ENCODE peak calls at places on chromosomes 12 and 14, in six cellular contexts. Y is mammary epithelial cell; Z is tibial artery; A is GM23248; H is CD8-positive, alpha-beta T cell; T is neuronal stem cell. J is an unnamed sample.

GRCh38 chr12:22262309-22262708 is 72.2 kb downstream of the ST8SIA1 start:
- DNase-seq in Y (no peak), Z (no peak), A (no peak), H (no peak), T (no peak), J (no peak)

GRCh38 chr12:55619352-55620138 is 17.1 kb upstream of the OR10P1 start:
- DNase-seq in Y (peak; percentile 83), Z (no peak), A (peak; percentile 91), H (no peak), T (peak; percentile 92), J (peak; percentile 83)

GRCh38 chr14:104130974-104131651 is 7.3 kb upstream of the KIF26A start:
- DNase-seq in Y (no peak), Z (no peak), A (peak; percentile 63), H (no peak), T (no peak), J (peak; percentile 72)

GRCh38 chr14:72616294-72616693 is 277.6 kb downstream of the DPF3 start:
- DNase-seq in Y (no peak), Z (peak; percentile 39), A (no peak), H (no peak), T (no peak), J (no peak)

GRCh38 chr12:114982760-114983159 is 298.8 kb upstream of the TBX3 start:
- DNase-seq in Y (peak; percentile 17), Z (no peak), A (peak; percentile 8), H (no peak), T (no peak), J (peak; percentile 14)

GRCh38 chr12:28550757-28551381 is 360.6 kb downstream of the CCDC91 start:
- DNase-seq in Y (peak; percentile 67), Z (no peak), A (peak; percentile 85), H (no peak), T (no peak), J (peak; percentile 10)

GRCh38 chr12:77965790-77966189 is 135.1 kb downstream of the NAV3 start:
- DNase-seq in Y (no peak), Z (no peak), A (no peak), H (no peak), T (no peak), J (no peak)

GRCh38 chr14:101859538-101859902 is 98.0 kb downstream of the PPP2R5C start:
- DNase-seq in Y (no peak), Z (no peak), A (no peak), H (no peak), T (no peak), J (no peak)

GRCh38 chr12:120662879-120663278 is 22.5 kb downstream of the CABP1 start:
- DNase-seq in Y (no peak), Z (no peak), A (no peak), H (no peak), T (no peak), J (no peak)

GRCh38 chr12:110582286-110583136 is 607 bp downstream of the PPTC7 start:
- DNase-seq in Y (peak; percentile 81), Z (peak; percentile 67), A (peak; percentile 74), H (peak; percentile 78), T (peak; percentile 45), J (peak; percentile 57)

GRCh38 chr12:6553051-6553868 is 2.6 kb downstream of the IFFO1 start:
- DNase-seq in Y (no peak), Z (peak; percentile 65), A (peak; percentile 97), H (no peak), T (no peak), J (no peak)

GRCh38 chr14:28542040-28542439 is 224.5 kb upstream of the FOXG1 start:
- DNase-seq in Y (peak; percentile 43), Z (no peak), A (no peak), H (no peak), T (no peak), J (no peak)

GRCh38 chr12:56522486-56523193 is 1.0 kb downstream of the RBMS2 start:
- DNase-seq in Y (peak; percentile 24), Z (no peak), A (peak; percentile 59), H (no peak), T (peak; percentile 6), J (peak; percentile 68)

GRCh38 chr14:89720076-89720687 is 234.3 kb downstream of the EFCAB11 start:
- DNase-seq in Y (no peak), Z (no peak), A (no peak), H (peak; percentile 27), T (no peak), J (no peak)

GRCh38 chr14:32254952-32255679 is 52.0 kb upstream of the RNU6-8 start:
- DNase-seq in Y (peak; percentile 56), Z (peak; percentile 69), A (peak; percentile 87), H (peak; percentile 41), T (peak; percentile 62), J (peak; percentile 77)

GRCh38 chr12:45577844-45578399 is 151.6 kb upstream of the ARID2 start:
- DNase-seq in Y (no peak), Z (no peak), A (peak; percentile 3), H (no peak), T (no peak), J (no peak)

GRCh38 chr12:84165998-84166571 is 746.5 kb downstream of the SLC6A15 start:
- DNase-seq in Y (no peak), Z (no peak), A (no peak), H (no peak), T (no peak), J (no peak)

GRCh38 chr14:20306079-20306423 is 300 bp upstream of the TTC5 start:
- DNase-seq in Y (no peak), Z (no peak), A (no peak), H (no peak), T (no peak), J (no peak)

GRCh38 chr14:53646925-53647324 is 309.7 kb downstream of the BMP4 start:
- DNase-seq in Y (no peak), Z (no peak), A (no peak), H (no peak), T (peak; percentile 59), J (no peak)

GRCh38 chr14:92135269-92135668 is 13.5 kb downstream of the CPSF2 start:
- DNase-seq in Y (peak; percentile 4), Z (no peak), A (peak; percentile 70), H (no peak), T (no peak), J (peak; percentile 34)

GRCh38 chr12:85805654-85806053 is 30.6 kb downstream of the RASSF9 start:
- DNase-seq in Y (no peak), Z (no peak), A (peak; percentile 89), H (no peak), T (no peak), J (no peak)

GRCh38 chr12:85807681-85808228 is 28.5 kb downstream of the RASSF9 start:
- DNase-seq in Y (no peak), Z (no peak), A (no peak), H (no peak), T (no peak), J (no peak)

GRCh38 chr12:85804663-85805062 is 31.5 kb downstream of the RASSF9 start:
- DNase-seq in Y (peak; percentile 14), Z (no peak), A (peak; percentile 76), H (no peak), T (no peak), J (no peak)

GRCh38 chr12:85803231-85803630 is 33.0 kb downstream of the RASSF9 start:
- DNase-seq in Y (no peak), Z (no peak), A (peak; percentile 41), H (no peak), T (no peak), J (no peak)

DNA sequence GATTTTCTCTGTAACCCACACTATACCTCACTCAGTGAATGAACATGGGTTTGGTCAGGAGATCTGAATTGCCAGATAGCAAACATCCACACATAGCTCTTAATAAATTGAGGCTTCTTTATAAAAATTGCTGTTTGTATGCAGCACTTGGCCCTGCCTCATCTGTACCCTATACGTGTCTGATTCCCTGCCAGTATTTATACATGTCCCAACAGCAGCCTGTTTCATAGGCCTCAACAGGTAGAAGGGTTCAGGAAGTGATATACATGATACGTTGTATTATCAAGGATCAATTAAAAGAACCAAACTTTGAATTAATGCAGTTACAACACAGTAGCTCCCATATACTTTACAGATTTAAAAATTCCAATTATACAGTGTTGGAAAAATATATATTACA is 32.3 kb downstream of the RASSF9 start:
- DNase-seq in Y (no peak), Z (no peak), A (no peak), H (no peak), T (no peak), J (no peak)
- H3K27ac ChIP-seq in Y (no peak overlapping the region), Z (no peak overlapping the region), A (peak overlapping the region; percentile 50), H (no peak overlapping the region), T (no peak overlapping the region), J (no peak overlapping the region)

GRCh38 chr12:27498159-27498558 is 25.8 kb upstream of the PPFIBP1 start:
- DNase-seq in Y (no peak), Z (no peak), A (no peak), H (no peak), T (no peak), J (no peak)
- H3K4me3 ChIP-seq in Y (no peak overlapping the region), Z (no peak overlapping the region), A (no peak overlapping the region), H (no peak overlapping the region), T (no peak overlapping the region), J (no peak overlapping the region)

DNA sequence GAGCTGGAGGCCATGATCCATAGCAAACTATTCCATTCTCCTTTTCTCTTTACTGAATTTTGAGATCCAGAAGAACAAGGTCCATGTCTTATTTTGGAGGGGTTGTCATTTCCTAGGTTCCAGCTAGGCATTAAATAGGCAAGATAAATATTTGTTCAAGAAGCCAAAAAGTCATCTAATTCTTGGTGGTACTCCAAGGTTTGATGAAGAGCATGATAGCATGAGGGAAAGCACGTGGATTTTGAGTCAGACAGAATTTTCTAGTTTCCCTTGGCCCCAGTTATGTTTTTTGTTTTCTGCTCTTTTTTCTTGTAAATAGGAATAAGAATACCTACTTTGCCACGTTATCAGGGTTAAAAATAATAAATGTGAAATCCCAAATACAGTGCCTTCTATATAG is 25.5 kb upstream of the FRMD6 start:
- DNase-seq in Y (no peak), Z (no peak), A (no peak), H (no peak), T (no peak), J (no peak)
- H3K4me1 ChIP-seq in Y (no peaks in the 10 kb centered on the region), Z (no peaks in the 10 kb centered on the region), A (peaks cover 6% of the 10 kb centered on the region), H (no peaks in the 10 kb centered on the region), T (no peaks in the 10 kb centered on the region), J (no peaks in the 10 kb centered on the region)

GRCh38 chr14:68231832-68232642 is 412.5 kb downstream of the RAD51B start:
- DNase-seq in Y (peak; percentile 35), Z (no peak), A (peak; percentile 67), H (no peak), T (no peak), J (peak; percentile 44)
- H3K27ac ChIP-seq in Y (peak overlapping the region; percentile 92), Z (peak overlapping the region; percentile 74), A (peak overlapping the region; percentile 91), H (no peak overlapping the region), T (no peak overlapping the region), J (peak overlapping the region; percentile 76)

GRCh38 chr12:62190921-62191746 is 69.1 kb upstream of the USP15 start:
- DNase-seq in Y (no peak), Z (no peak), A (peak; percentile 9), H (no peak), T (peak; percentile 31), J (no peak)
- H3K4me3 ChIP-seq in Y (peak overlapping the region; percentile 40), Z (peak overlapping the region; percentile 54), A (peak overlapping the region; percentile 68), H (peak overlapping the region; percentile 65), T (peak overlapping the region; percentile 77), J (no peak overlapping the region)

GRCh38 chr14:75442166-75442565 is 14.3 kb downstream of the JDP2 start:
- DNase-seq in Y (no peak), Z (no peak), A (peak; percentile 27), H (no peak), T (no peak), J (no peak)
- H3K4me1 ChIP-seq in Y (no peaks in the 10 kb centered on the region), Z (peaks cover 18% of the 10 kb centered on the region), A (peaks cover 57% of the 10 kb centered on the region), H (no peaks in the 10 kb centered on the region), T (no peaks in the 10 kb centered on the region), J (peaks cover 5% of the 10 kb centered on the region)

GRCh38 chr12:319116-319515 is 56.5 kb upstream of the SLC6A13 start:
- DNase-seq in Y (no peak), Z (no peak), A (no peak), H (no peak), T (no peak), J (no peak)
- H3K27ac ChIP-seq in Y (no peak overlapping the region), Z (no peak overlapping the region), A (no peak overlapping the region), H (no peak overlapping the region), T (no peak overlapping the region), J (no peak overlapping the region)

J was measured in small intestine.